ENCODE peak calls at places on chromosomes 12 and 14, in four cellular contexts. K is NCI-H1694, C is T47D, Q is DND-41. J is an unnamed sample.

GRCh38 chr12:45458854-45459807 is 243.2 kb downstream of the ANO6 start:
- DNase-seq in K (no peak), C (no peak), Q (no peak), J (no peak)

GRCh38 chr14:90842726-90843125 is 26.5 kb upstream of the TTC7B start:
- DNase-seq in K (no peak), C (no peak), Q (no peak), J (no peak)

GRCh38 chr14:55448146-55448614 is 7.8 kb upstream of the TBPL2 start:
- DNase-seq in K (no peak), C (no peak), Q (no peak), J (no peak)

GRCh38 chr14:61640158-61640833 is 55.0 kb upstream of the HIF1A start:
- DNase-seq in K (no peak), C (no peak), Q (no peak), J (no peak)

GRCh38 chr14:100838493-100839440 is 12.8 kb downstream of the MEG3 start:
- DNase-seq in K (no peak), C (no peak), Q (no peak), J (no peak)

GRCh38 chr12:53173085-53173715 is 7.3 kb upstream of the ZNF740 start:
- DNase-seq in K (no peak), C (no peak), Q (no peak), J (no peak)

GRCh38 chr12:26564391-26564790 is 268.6 kb downstream of the ITPR2 start:
- DNase-seq in K (no peak), C (no peak), Q (no peak), J (no peak)

GRCh38 chr14:103123128-103123633 is at the start of gene TNFAIP2:
- DNase-seq in K (no peak), C (no peak), Q (no peak), J (no peak)

J was measured in cerebellar cortex.